ENCODE peak calls at places on chromosomes 6 and 20, in seven cellular contexts. Y, X, R, Z, U, V and A are unnamed samples.

GRCh38 chr6:1767481-1768246 is 157.9 kb downstream of the FOXC1 start:
- DNase-seq in Y (no peak), X (peak; percentile 50), R (no peak), Z (no peak), U (no peak), V (peak; percentile 76), A (no peak)

GRCh38 chr20:64111841-64112641 is 4.7 kb upstream of the NPBWR2 start:
- DNase-seq in Y (no peak), X (no peak), R (no peak), Z (no peak), U (no peak), V (no peak), A (peak; percentile 10)

GRCh38 chr6:145015739-145016558 is 719.4 kb downstream of the EPM2A start:
- DNase-seq in Y (no peak), X (peak; percentile 86), R (peak; percentile 7), Z (no peak), U (no peak), V (peak; percentile 91), A (no peak)

GRCh38 chr20:54131675-54132611 is 41.8 kb downstream of the CYP24A1 start:
- DNase-seq in Y (no peak), X (no peak), R (no peak), Z (no peak), U (no peak), V (peak; percentile 36), A (no peak)

GRCh38 chr6:89013463-89013862 is 50.0 kb upstream of the RNGTT start:
- DNase-seq in Y (no peak), X (no peak), R (no peak), Z (no peak), U (no peak), V (no peak), A (no peak)

GRCh38 chr6:150606258-150607043 is 6.8 kb downstream of the PLEKHG1 start:
- DNase-seq in Y (no peak), X (no peak), R (no peak), Z (no peak), U (no peak), V (no peak), A (no peak)

GRCh38 chr20:12936020-12936419 is 72.8 kb upstream of the SPTLC3 start:
- DNase-seq in Y (no peak), X (no peak), R (no peak), Z (no peak), U (peak; percentile 7), V (no peak), A (no peak)

GRCh38 chr20:42678895-42679294 is 510.8 kb downstream of the PTPRT start:
- DNase-seq in Y (no peak), X (no peak), R (no peak), Z (no peak), U (no peak), V (no peak), A (no peak)

GRCh38 chr6:144063246-144063743 is 32.1 kb downstream of the SF3B5 start:
- DNase-seq in Y (no peak), X (no peak), R (no peak), Z (no peak), U (peak; percentile 54), V (no peak), A (no peak)

GRCh38 chr6:64224819-64225218 is 589.2 kb downstream of the PHF3 start:
- DNase-seq in Y (no peak), X (no peak), R (no peak), Z (no peak), U (no peak), V (no peak), A (no peak)

GRCh38 chr6:41536884-41537347 is 9.3 kb upstream of the FOXP4 start:
- DNase-seq in Y (no peak), X (peak; percentile 82), R (no peak), Z (no peak), U (peak; percentile 90), V (no peak), A (peak; percentile 93)

GRCh38 chr20:14992071-14992654 is 654.8 kb upstream of the FLRT3 start:
- DNase-seq in Y (no peak), X (peak; percentile 72), R (no peak), Z (no peak), U (no peak), V (peak; percentile 38), A (no peak)

GRCh38 chr20:36613974-36614373 is 8.4 kb downstream of the RAB5IF start:
- DNase-seq in Y (no peak), X (peak; percentile 20), R (no peak), Z (no peak), U (peak; percentile 60), V (no peak), A (peak; percentile 77)

GRCh38 chr6:168155821-168156741 is 77.1 kb upstream of the FRMD1 start:
- DNase-seq in Y (no peak), X (no peak), R (no peak), Z (no peak), U (no peak), V (no peak), A (no peak)

GRCh38 chr6:142935553-142936517 is 9.1 kb downstream of the HIVEP2 start:
- DNase-seq in Y (no peak), X (no peak), R (no peak), Z (no peak), U (no peak), V (no peak), A (no peak)

GRCh38 chr20:8667306-8667705 is 401.6 kb upstream of the PLCB4 start:
- DNase-seq in Y (no peak), X (no peak), R (no peak), Z (no peak), U (no peak), V (no peak), A (no peak)

GRCh38 chr20:62989201-62989601 is 17.6 kb downstream of the BHLHE23 start:
- DNase-seq in Y (no peak), X (no peak), R (no peak), Z (no peak), U (no peak), V (no peak), A (no peak)

GRCh38 chr6:40887904-40888303 is 151.1 kb downstream of the UNC5CL start:
- DNase-seq in Y (no peak), X (no peak), R (no peak), Z (no peak), U (no peak), V (no peak), A (no peak)

GRCh38 chr6:19865178-19865577 is 28.0 kb downstream of the ID4 start:
- DNase-seq in Y (no peak), X (no peak), R (no peak), Z (no peak), U (peak; percentile 93), V (no peak), A (no peak)

GRCh38 chr6:45548657-45549515 is 171.2 kb upstream of the SUPT3H start:
- DNase-seq in Y (no peak), X (no peak), R (no peak), Z (no peak), U (no peak), V (no peak), A (no peak)

GRCh38 chr20:35618372-35619131 is 2.9 kb downstream of the SPAG4 start:
- DNase-seq in Y (no peak), X (peak; percentile 42), R (no peak), Z (no peak), U (peak; percentile 54), V (peak; percentile 29), A (no peak)

GRCh38 chr20:9397928-9398327 is 116.5 kb upstream of the LAMP5 start:
- DNase-seq in Y (no peak), X (no peak), R (no peak), Z (no peak), U (no peak), V (no peak), A (no peak)

GRCh38 chr20:47318027-47318595 is 38.4 kb downstream of the ZMYND8 start:
- DNase-seq in Y (no peak), X (peak; percentile 74), R (peak; percentile 81), Z (no peak), U (no peak), V (peak; percentile 51), A (no peak)

GRCh38 chr6:30091577-30092381 is 16.2 kb upstream of the RNF39 start:
- DNase-seq in Y (no peak), X (no peak), R (no peak), Z (no peak), U (no peak), V (peak; percentile 90), A (no peak)

GRCh38 chr6:25088513-25088912 is 152.8 kb upstream of the RIPOR2 start:
- DNase-seq in Y (no peak), X (no peak), R (no peak), Z (no peak), U (no peak), V (no peak), A (no peak)

GRCh38 chr6:100382767-100383195 is 81.9 kb downstream of the SIM1 start:
- DNase-seq in Y (no peak), X (peak; percentile 32), R (no peak), Z (no peak), U (no peak), V (no peak), A (no peak)

GRCh38 chr6:2970034-2970685 is 1.2 kb downstream of the SERPINB6 start:
- DNase-seq in Y (no peak), X (no peak), R (no peak), Z (no peak), U (no peak), V (no peak), A (no peak)

GRCh38 chr20:48483667-48484066 is 344.1 kb downstream of the PREX1 start:
- DNase-seq in Y (no peak), X (no peak), R (no peak), Z (no peak), U (no peak), V (no peak), A (no peak)